ENCODE peak calls at places on chromosome X, in six cellular contexts. L, Y, V, J, C and P are unnamed samples.

GRCh38 chrX:151151668-151152267 is 24.6 kb upstream of the GPR50 start:
- DNase-seq in Y (peak), J (peak), V (no peak), C (peak), L (peak), P (no peak)

GRCh38 chrX:107676559-107677378 is 48.5 kb downstream of the PRPS1 start:
- DNase-seq in Y (no peak), L (no peak), V (peak), J (peak), C (peak), P (peak)

GRCh38 chrX:41677661-41678060 is 11.1 kb upstream of the GPR34 start:
- DNase-seq in C (no peak), L (no peak), J (no peak), V (no peak), Y (no peak), P (no peak)

GRCh38 chrX:17495052-17495451 is 120.1 kb downstream of the NHS start:
- DNase-seq in Y (no peak), J (no peak), C (no peak), L (no peak), V (no peak), P (no peak)

GRCh38 chrX:40570346-40571093 is 10.2 kb upstream of the ATP6AP2 start:
- DNase-seq in L (peak), V (no peak), C (no peak), J (peak), Y (peak), P (no peak)

GRCh38 chrX:130878350-130879341 is 24.4 kb downstream of the ENOX2 start:
- DNase-seq in L (no peak), J (no peak), V (peak), Y (no peak), C (peak), P (peak)

GRCh38 chrX:109357714-109358113 is 124.2 kb downstream of the GUCY2F start:
- DNase-seq in J (no peak), V (no peak), Y (no peak), L (no peak), C (no peak), P (no peak)

GRCh38 chrX:17613979-17614572 is 123.2 kb upstream of the SCML1 start:
- DNase-seq in V (no peak), J (peak), Y (no peak), L (no peak), C (peak), P (peak)

GRCh38 chrX:120251471-120252011 is 929 bp downstream of the ZBTB33 start:
- DNase-seq in V (no peak), C (peak), J (peak), Y (peak), L (no peak), P (peak)

GRCh38 chrX:41200785-41201184 is 115.5 kb downstream of the USP9X start:
- DNase-seq in L (no peak), J (no peak), C (no peak), V (no peak), Y (no peak), P (no peak)

GRCh38 chrX:118552501-118552900 is 56.9 kb downstream of the DOCK11 start:
- DNase-seq in J (no peak), V (peak), L (no peak), C (no peak), Y (no peak), P (no peak)